ENCODE peak calls at places on chromosome 1, in four cellular contexts. H is IMR-90, C is OCI-LY7, I is right lobe of liver. P is an unnamed sample.
A peak's percentile ranks its signal among the peaks of the same experiment; 100 is the strongest.

GRCh38 chr1:171220551-171221175 is 27.6 kb upstream of the FMO1 start:
- DNase-seq in C (no peak), I (no peak), H (peak; percentile 44), P (no peak)

GRCh38 chr1:27382950-27383627 is at the start of gene CD164L2:
- DNase-seq in C (no peak), I (no peak), H (no peak), P (peak; percentile 85)

GRCh38 chr1:172976222-172977041 is 74.3 kb downstream of the TNFSF18 start:
- DNase-seq in H (peak; percentile 87), C (no peak), I (peak; percentile 22), P (no peak)

GRCh38 chr1:23825762-23826522 is 713 bp upstream of the HMGCL start:
- DNase-seq in I (no peak), C (no peak), H (no peak), P (no peak)

GRCh38 chr1:82874041-82874440 is 1073.3 kb downstream of the ADGRL2 start:
- DNase-seq in I (no peak), H (no peak), C (no peak), P (no peak)

GRCh38 chr1:7783178-7783711 is 846 bp upstream of the PER3 start:
- DNase-seq in H (peak; percentile 24), C (peak; percentile 31), I (peak; percentile 84), P (peak; percentile 94)

GRCh38 chr1:220363196-220363831 is 91.1 kb upstream of the RAB3GAP2 start:
- DNase-seq in H (no peak), I (no peak), C (no peak), P (no peak)

GRCh38 chr1:229603387-229604005 is 22.4 kb downstream of the TAF5L start:
- DNase-seq in H (no peak), C (no peak), I (no peak), P (no peak)

GRCh38 chr1:246772686-246773085 is 48.5 kb downstream of the SCCPDH start:
- DNase-seq in H (no peak), I (no peak), C (peak; percentile 70), P (no peak)

GRCh38 chr1:22039594-22040347 is 12.7 kb upstream of the CDC42 start:
- DNase-seq in C (peak; percentile 92), H (peak; percentile 35), I (peak; percentile 34), P (peak; percentile 87)

GRCh38 chr1:22037520-22037919 is 15.0 kb upstream of the CDC42 start:
- DNase-seq in C (no peak), H (no peak), I (no peak), P (no peak)

GRCh38 chr1:22041505-22041904 is 11.0 kb upstream of the CDC42 start:
- DNase-seq in C (no peak), I (no peak), H (no peak), P (no peak)

GRCh38 chr1:22043175-22043769 is 9.2 kb upstream of the CDC42 start:
- DNase-seq in H (no peak), I (no peak), C (no peak), P (no peak)

GRCh38 chr1:22038036-22038435 is 14.5 kb upstream of the CDC42 start:
- DNase-seq in C (no peak), I (no peak), H (no peak), P (no peak)
- H3K27ac ChIP-seq in C (no peak overlapping the region), I (no peak overlapping the region), H (no peak overlapping the region), P (no peak overlapping the region)

GRCh38 chr1:161021959-161022332 is 994 bp upstream of the F11R start:
- DNase-seq in H (peak; percentile 33), I (no peak), C (no peak), P (no peak)

GRCh38 chr1:161021168-161021958 is 411 bp upstream of the F11R start:
- DNase-seq in H (peak; percentile 20), C (peak; percentile 87), I (peak; percentile 96), P (peak; percentile 98)

GRCh38 chr1:161020573-161021167 is at the start of gene F11R:
- DNase-seq in H (no peak), C (no peak), I (peak; percentile 72), P (peak; percentile 85)

GRCh38 chr1:161018631-161018930 is 2.4 kb downstream of the F11R start:
- DNase-seq in H (no peak), C (no peak), I (no peak), P (no peak)

DNA sequence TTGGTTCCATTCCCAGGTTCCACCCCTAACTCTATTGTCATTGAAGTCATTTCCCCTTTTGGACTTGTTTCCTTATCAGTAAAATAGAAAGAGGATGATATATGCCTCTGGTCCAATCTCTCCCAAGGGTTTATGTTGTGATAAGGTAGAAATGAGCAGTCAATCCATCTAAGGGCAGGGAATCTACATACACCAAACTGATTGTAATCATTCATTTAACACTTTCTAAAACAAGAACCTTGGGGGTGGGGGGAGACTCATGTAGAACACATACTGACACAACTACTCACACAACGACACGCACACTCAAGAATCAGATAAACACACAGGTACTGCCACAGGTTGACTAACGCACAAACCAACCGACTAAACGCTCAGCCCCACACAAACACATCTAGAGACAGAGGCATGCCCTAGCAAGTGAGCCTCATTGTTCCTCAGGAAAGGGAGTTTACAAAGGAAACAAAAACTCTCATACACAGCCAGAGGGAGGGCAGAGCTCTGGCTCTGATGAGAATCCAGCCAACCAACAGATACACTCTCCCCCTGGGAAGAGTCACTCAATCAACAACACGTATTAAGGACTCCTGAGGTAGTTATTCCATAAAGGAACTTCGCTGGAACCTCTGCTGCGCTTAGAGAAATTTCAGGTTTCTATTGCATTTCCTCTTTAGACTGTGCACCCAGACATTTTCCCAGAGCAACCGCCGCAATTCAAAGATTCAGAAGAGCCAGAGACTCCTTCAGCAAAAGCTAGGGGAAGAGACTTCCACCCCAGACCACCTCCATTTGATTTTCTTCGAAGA is 982 bp downstream of the F11R start:
- DNase-seq in C (no peak), H (no peak), I (no peak), P (no peak)
- H3K4me1 ChIP-seq in C (peaks cover 24% of the 10 kb centered on the region), H (peaks cover 3% of the 10 kb centered on the region), I (peaks cover 35% of the 10 kb centered on the region), P (peaks cover 11% of the 10 kb centered on the region)

GRCh38 chr1:232854786-232855185 is 49.6 kb downstream of the MAP10 start:
- DNase-seq in H (no peak), C (no peak), I (no peak), P (no peak)

GRCh38 chr1:232851532-232851931 is 46.3 kb downstream of the MAP10 start:
- DNase-seq in H (no peak), I (no peak), C (no peak), P (no peak)

GRCh38 chr1:232859216-232859615 is 54.0 kb downstream of the MAP10 start:
- DNase-seq in C (no peak), I (no peak), H (no peak), P (no peak)

GRCh38 chr1:232853994-232854532 is 48.8 kb downstream of the MAP10 start:
- DNase-seq in C (no peak), I (no peak), H (peak; percentile 83), P (no peak)

GRCh38 chr1:232856556-232856955 is 51.3 kb downstream of the MAP10 start:
- DNase-seq in C (no peak), H (peak; percentile 15), I (no peak), P (no peak)
- TF ChIP-seq CTCF in C (no peak), H (no peak), I (no peak), P (no peak)

GRCh38 chr1:230807551-230808267 is 60.5 kb downstream of the CAPN9 start:
- DNase-seq in C (no peak), I (no peak), H (no peak), P (no peak)

GRCh38 chr1:230807029-230807428 is 59.8 kb downstream of the CAPN9 start:
- DNase-seq in C (no peak), H (no peak), I (no peak), P (no peak)

GRCh38 chr1:230804396-230804795 is 57.2 kb downstream of the CAPN9 start:
- DNase-seq in H (no peak), I (no peak), C (no peak), P (no peak)

GRCh38 chr1:230808268-230808872 is 60.0 kb downstream of the C1orf198 start:
- DNase-seq in C (no peak), I (no peak), H (no peak), P (no peak)

DNA sequence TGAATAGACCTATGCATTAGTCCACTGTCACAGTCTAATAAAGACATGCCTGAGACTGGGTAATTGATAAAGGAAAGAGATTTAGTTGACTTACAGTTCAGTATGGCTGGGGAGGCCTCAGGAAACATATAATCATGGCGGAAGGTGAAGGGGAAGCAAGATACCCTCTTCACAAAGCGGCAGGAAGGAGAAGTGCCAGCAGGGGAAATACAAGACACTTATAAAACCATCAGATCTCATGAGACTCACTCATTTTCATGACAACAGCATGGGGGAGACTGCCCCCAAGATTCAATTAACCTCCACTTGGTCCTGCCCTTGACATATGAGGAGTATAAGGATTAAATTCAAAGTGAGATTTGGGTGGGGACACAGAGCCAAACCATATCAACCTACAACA is 59.4 kb downstream of the CAPN9 start:
- DNase-seq in H (no peak), C (no peak), I (no peak), P (no peak)
- H3K27ac ChIP-seq in H (no peak overlapping the region), C (no peak overlapping the region), I (no peak overlapping the region), P (no peak overlapping the region)

DNA sequence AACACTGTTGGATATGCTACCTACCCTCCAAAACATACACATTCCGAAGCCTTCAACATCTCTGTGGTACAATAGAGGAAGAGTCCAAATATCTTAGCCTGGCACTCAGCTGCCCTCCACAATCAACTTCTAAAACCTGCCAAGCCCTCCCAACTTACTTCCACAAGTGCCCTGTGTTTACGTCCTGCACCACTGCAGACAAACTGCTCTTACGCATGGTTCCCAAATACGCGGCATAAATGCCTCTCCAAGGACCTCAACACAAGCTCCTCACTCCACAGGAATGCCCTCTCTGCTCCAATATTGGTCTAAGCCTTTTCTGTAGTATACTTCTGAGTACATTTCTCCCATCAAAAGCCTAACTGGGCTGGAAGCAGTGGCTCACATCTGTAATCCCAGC is 6.8 kb downstream of the AK2 start:
- DNase-seq in C (no peak), H (no peak), I (no peak), P (no peak)
- H3K4me1 ChIP-seq in C (peaks cover 24% of the 10 kb centered on the region), H (peaks cover 2% of the 10 kb centered on the region), I (peaks cover 57% of the 10 kb centered on the region), P (peaks cover 29% of the 10 kb centered on the region)

GRCh38 chr1:40040511-40041465 is at the start of gene CAP1:
- DNase-seq in H (peak; percentile 98), C (peak; percentile 98), I (peak; percentile 100), P (peak; percentile 100)

GRCh38 chr1:40041466-40041838 is 923 bp downstream of the CAP1 start:
- DNase-seq in C (peak; percentile 28), I (no peak), H (no peak), P (no peak)

GRCh38 chr1:40038693-40039092 is 1.8 kb upstream of the CAP1 start:
- DNase-seq in C (peak; percentile 34), H (no peak), I (no peak), P (no peak)

GRCh38 chr1:40039757-40040510 is 595 bp upstream of the CAP1 start:
- DNase-seq in H (peak; percentile 79), C (peak; percentile 89), I (peak; percentile 84), P (peak; percentile 97)

DNA sequence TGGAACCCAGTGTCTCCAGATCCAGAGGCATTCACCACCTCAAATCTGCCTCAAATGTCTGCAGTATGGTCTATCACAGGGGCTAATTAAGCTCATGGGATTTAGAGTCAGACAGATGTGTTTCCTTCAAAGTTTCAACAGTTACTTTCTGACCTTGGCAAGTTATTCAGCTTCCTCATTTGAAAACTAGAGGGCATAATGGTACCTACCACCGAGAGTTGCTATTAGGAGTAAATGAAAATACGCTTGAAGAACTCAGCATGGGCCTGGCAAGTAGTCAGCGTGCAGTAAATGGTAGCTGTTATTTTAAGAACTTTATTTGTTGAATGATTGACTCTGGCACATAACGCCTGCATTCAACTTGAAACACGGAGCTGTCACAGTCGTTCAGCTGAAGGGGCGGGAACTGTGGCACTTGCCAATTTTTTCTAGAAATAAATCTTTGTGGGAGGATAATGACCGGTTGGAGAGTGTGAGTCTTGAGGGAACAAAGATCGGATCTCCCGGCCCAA is 1.2 kb upstream of the CAP1 start:
- DNase-seq in C (peak; percentile 88), I (no peak), H (peak; percentile 37), P (no peak)
- TF ChIP-seq CTCF in C (peak; percentile 72), I (no peak), H (no peak), P (peak; percentile 12)

P was measured in kidney.